ENCODE peak calls at places on chromosomes 1 and 21, in six cellular contexts. X is K562, H is ovary, Q is A549, K is tibial nerve, D is sigmoid colon. T is an unnamed sample.

GRCh38 chr1:219138747-219139146 is 34.9 kb upstream of the LYPLAL1 start:
- DNase-seq in X (no peak), H (no peak), Q (no peak), K (no peak), D (no peak), T (no peak)

GRCh38 chr1:240619901-240620621 is 8.1 kb upstream of the GREM2 start:
- DNase-seq in X (no peak), H (peak), Q (no peak), K (no peak), D (no peak), T (no peak)

GRCh38 chr1:107648071-107648470 is 316.9 kb downstream of the VAV3 start:
- DNase-seq in X (no peak), H (no peak), Q (peak), K (no peak), D (no peak), T (no peak)

GRCh38 chr1:33815061-33815460 is 48.8 kb upstream of the HMGB4 start:
- DNase-seq in X (no peak), H (no peak), Q (no peak), K (no peak), D (no peak), T (no peak)

GRCh38 chr1:219347843-219348475 is 174.3 kb downstream of the LYPLAL1 start:
- DNase-seq in X (no peak), H (peak), Q (no peak), K (peak), D (peak), T (peak)

GRCh38 chr1:220487297-220487820 is 40.6 kb upstream of the MARK1 start:
- DNase-seq in X (peak), H (no peak), Q (peak), K (no peak), D (no peak), T (no peak)

GRCh38 chr1:20368866-20369545 is 78.3 kb downstream of the VWA5B1 start:
- DNase-seq in X (no peak), H (no peak), Q (no peak), K (no peak), D (peak), T (no peak)

GRCh38 chr1:21294266-21295058 is 4.2 kb upstream of the ECE1 start:
- DNase-seq in X (no peak), H (no peak), Q (no peak), K (no peak), D (no peak), T (peak)

GRCh38 chr1:205374205-205375078 is 17.7 kb upstream of the KLHDC8A start:
- DNase-seq in X (no peak), H (no peak), Q (peak), K (no peak), D (no peak), T (no peak)

GRCh38 chr1:19313961-19314882 is 2.1 kb downstream of the SLC66A1 start:
- DNase-seq in X (no peak), H (no peak), Q (no peak), K (no peak), D (peak), T (no peak)

GRCh38 chr1:55696181-55696580 is 481.0 kb upstream of the USP24 start:
- DNase-seq in X (no peak), H (no peak), Q (no peak), K (peak), D (peak), T (no peak)

GRCh38 chr1:28646040-28646439 is 2.4 kb upstream of the RNU11 start:
- DNase-seq in X (peak), H (no peak), Q (no peak), K (no peak), D (peak), T (no peak)

GRCh38 chr1:162571696-162572095 is 10.2 kb downstream of the UAP1 start:
- DNase-seq in X (no peak), H (no peak), Q (no peak), K (no peak), D (no peak), T (no peak)

GRCh38 chr1:1910651-1911389 is 4.2 kb upstream of the CALML6 start:
- DNase-seq in X (no peak), H (peak), Q (no peak), K (no peak), D (peak), T (no peak)

GRCh38 chr1:53278294-53278693 is 40.0 kb upstream of the MAGOH start:
- DNase-seq in X (peak), H (peak), Q (peak), K (peak), D (peak), T (peak)

GRCh38 chr1:226403522-226404034 is 4.3 kb downstream of the PARP1 start:
- DNase-seq in X (peak), H (no peak), Q (no peak), K (no peak), D (no peak), T (no peak)

GRCh38 chr1:22508329-22508728 is 55.0 kb upstream of the EPHA8 start:
- DNase-seq in X (no peak), H (no peak), Q (no peak), K (no peak), D (no peak), T (no peak)

GRCh38 chr1:56466541-56466940 is 112.8 kb downstream of the PLPP3 start:
- DNase-seq in X (no peak), H (no peak), Q (no peak), K (no peak), D (no peak), T (no peak)

GRCh38 chr1:99816656-99817055 is 33.5 kb upstream of the AGL start:
- DNase-seq in X (no peak), H (no peak), Q (no peak), K (no peak), D (no peak), T (no peak)

GRCh38 chr1:175872588-175872987 is 129.2 kb upstream of the TNR start:
- DNase-seq in X (no peak), H (no peak), Q (no peak), K (no peak), D (no peak), T (no peak)

GRCh38 chr1:193069748-193070394 is 10.5 kb downstream of the RO60 start:
- DNase-seq in X (peak), H (no peak), Q (peak), K (no peak), D (no peak), T (no peak)

GRCh38 chr1:172917972-172918371 is 132.8 kb downstream of the TNFSF18 start:
- DNase-seq in X (no peak), H (no peak), Q (peak), K (no peak), D (no peak), T (no peak)

GRCh38 chr1:40318476-40318875 is 1.4 kb upstream of the COL9A2 start:
- DNase-seq in X (no peak), H (no peak), Q (no peak), K (no peak), D (no peak), T (no peak)

GRCh38 chr21:10521091-10521598 is at the start of gene TPTE:
- DNase-seq in X (no peak), H (no peak), Q (no peak), K (no peak), D (no peak), T (no peak)

GRCh38 chr1:95257758-95258157 is 23.7 kb downstream of the RWDD3 start:
- DNase-seq in X (peak), H (no peak), Q (no peak), K (no peak), D (no peak), T (no peak)

GRCh38 chr21:44919111-44919912 is 1.4 kb downstream of the ITGB2 start:
- DNase-seq in X (no peak), H (no peak), Q (no peak), K (no peak), D (no peak), T (no peak)

GRCh38 chr1:112033422-112034120 is 44.1 kb upstream of the KCND3 start:
- DNase-seq in X (no peak), H (no peak), Q (no peak), K (no peak), D (no peak), T (no peak)

GRCh38 chr1:169368406-169368769 is 393 bp downstream of the BLZF1 start:
- DNase-seq in X (peak), H (peak), Q (no peak), K (no peak), D (no peak), T (peak)

GRCh38 chr21:36879827-36880226 is 86.6 kb downstream of the HLCS start:
- DNase-seq in X (no peak), H (no peak), Q (no peak), K (no peak), D (no peak), T (no peak)

GRCh38 chr1:198681831-198682756 is 43.3 kb downstream of the PTPRC start:
- DNase-seq in X (peak), H (no peak), Q (no peak), K (peak), D (peak), T (peak)

GRCh38 chr1:12477936-12478611 is 139.9 kb downstream of the DHRS3 start:
- DNase-seq in X (peak), H (peak), Q (peak), K (peak), D (peak), T (peak)

GRCh38 chr1:209567788-209568187 is 15.7 kb upstream of the CAMK1G start:
- DNase-seq in X (no peak), H (no peak), Q (no peak), K (no peak), D (no peak), T (no peak)

GRCh38 chr21:39444406-39445145 is 1.0 kb downstream of the LCA5L start:
- DNase-seq in X (peak), H (peak), Q (no peak), K (no peak), D (no peak), T (no peak)

GRCh38 chr1:21192284-21192683 is 15.6 kb upstream of the EIF4G3 start:
- DNase-seq in X (no peak), H (no peak), Q (no peak), K (no peak), D (no peak), T (no peak)

GRCh38 chr21:29148535-29148934 is 18.1 kb downstream of the MAP3K7CL start:
- DNase-seq in X (no peak), H (no peak), Q (no peak), K (no peak), D (no peak), T (no peak)

GRCh38 chr1:208640295-208640694 is 396.1 kb upstream of the PLXNA2 start:
- DNase-seq in X (no peak), H (no peak), Q (no peak), K (no peak), D (no peak), T (no peak)

DNA sequence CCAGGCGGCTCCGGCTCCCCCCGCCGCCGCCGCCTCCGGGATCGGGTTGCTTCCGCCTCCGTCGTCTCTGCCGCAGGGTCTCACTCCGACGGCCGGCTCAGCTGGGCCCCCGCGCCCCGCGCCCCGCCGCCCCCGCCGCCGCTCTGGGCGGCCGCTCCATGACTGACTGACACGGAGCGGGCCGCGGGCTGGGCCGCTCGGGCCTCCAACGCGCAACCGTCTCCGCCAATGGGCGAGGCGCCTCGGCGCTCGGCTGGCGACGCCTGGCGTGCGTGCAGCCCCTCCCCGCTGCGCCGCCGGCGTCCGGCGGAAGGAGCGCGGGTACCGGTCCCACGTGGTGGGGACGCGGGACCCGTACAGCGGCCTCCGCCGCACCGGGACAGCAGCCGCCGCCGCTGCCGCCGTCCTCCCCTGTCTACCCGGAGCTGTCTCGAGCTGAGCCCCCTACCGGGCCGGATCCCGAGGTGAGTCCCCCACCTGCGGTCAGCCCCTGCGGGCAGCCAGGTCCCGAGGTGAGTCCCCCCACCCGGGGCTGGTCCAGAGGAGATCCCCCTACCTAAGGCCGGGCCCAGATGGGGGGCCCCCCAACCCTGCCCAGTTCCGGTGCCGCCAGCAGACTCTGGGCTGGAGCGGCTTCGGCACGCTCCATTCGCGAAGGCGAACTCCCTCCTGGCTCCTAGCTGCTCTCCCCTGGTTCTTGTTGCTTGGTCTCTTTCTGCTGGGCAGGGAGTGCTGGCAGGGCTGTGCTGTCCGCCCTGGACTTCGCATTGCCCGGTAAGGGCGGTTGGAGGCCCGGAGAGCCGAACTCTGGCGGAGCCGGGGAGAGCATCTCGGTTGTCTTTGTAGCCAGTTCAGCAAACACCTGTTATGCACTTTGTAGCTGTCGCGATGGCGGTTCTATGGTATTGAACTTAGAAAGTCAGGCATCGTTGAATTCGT is at the start of the genes TAF5L and URB2:
- DNase-seq in X (peak), H (peak), Q (peak), K (peak), D (peak), T (peak)
- TF ChIP-seq POLR2A in X (peak), H (no peak), Q (peak), K (no peak), D (no peak), T (no peak)

GRCh38 chr1:43546388-43547100 is 15.9 kb downstream of the PTPRF start:
- DNase-seq in X (no peak), H (no peak), Q (no peak), K (no peak), D (no peak), T (no peak)

GRCh38 chr1:43547538-43548072 is 16.9 kb downstream of the PTPRF start:
- DNase-seq in X (no peak), H (no peak), Q (no peak), K (no peak), D (no peak), T (no peak)

GRCh38 chr1:43545321-43545685 is 14.6 kb downstream of the PTPRF start:
- DNase-seq in X (no peak), H (no peak), Q (no peak), K (no peak), D (no peak), T (no peak)

GRCh38 chr1:43543567-43543966 is 12.9 kb downstream of the PTPRF start:
- DNase-seq in X (no peak), H (no peak), Q (no peak), K (no peak), D (no peak), T (no peak)

GRCh38 chr1:43545686-43546387 is 15.2 kb downstream of the PTPRF start:
- DNase-seq in X (peak), H (peak), Q (peak), K (peak), D (no peak), T (peak)
- TF ChIP-seq EP300 in X (no peak), H (no peak), Q (no peak), K (peak), D (no peak), T (no peak)

GRCh38 chr1:36306902-36307456 is 811 bp downstream of the SH3D21 start:
- DNase-seq in X (peak), H (peak), Q (peak), K (peak), D (peak), T (peak)
- TF ChIP-seq POLR2A in X (peak), H (peak), Q (peak), K (peak), D (no peak), T (no peak)

GRCh38 chr21:33403786-33404571 is 766 bp downstream of the IFNGR2 start:
- DNase-seq in X (peak), H (peak), Q (no peak), K (peak), D (peak), T (peak)

GRCh38 chr21:33403128-33403785 is at the start of gene IFNGR2:
- DNase-seq in X (peak), H (peak), Q (no peak), K (no peak), D (peak), T (peak)

GRCh38 chr21:33399821-33400220 is 3.4 kb upstream of the IFNGR2 start:
- DNase-seq in X (no peak), H (no peak), Q (no peak), K (no peak), D (no peak), T (no peak)

GRCh38 chr21:33401617-33401967 is 1.6 kb upstream of the IFNGR2 start:
- DNase-seq in X (no peak), H (no peak), Q (no peak), K (no peak), D (no peak), T (no peak)

DNA sequence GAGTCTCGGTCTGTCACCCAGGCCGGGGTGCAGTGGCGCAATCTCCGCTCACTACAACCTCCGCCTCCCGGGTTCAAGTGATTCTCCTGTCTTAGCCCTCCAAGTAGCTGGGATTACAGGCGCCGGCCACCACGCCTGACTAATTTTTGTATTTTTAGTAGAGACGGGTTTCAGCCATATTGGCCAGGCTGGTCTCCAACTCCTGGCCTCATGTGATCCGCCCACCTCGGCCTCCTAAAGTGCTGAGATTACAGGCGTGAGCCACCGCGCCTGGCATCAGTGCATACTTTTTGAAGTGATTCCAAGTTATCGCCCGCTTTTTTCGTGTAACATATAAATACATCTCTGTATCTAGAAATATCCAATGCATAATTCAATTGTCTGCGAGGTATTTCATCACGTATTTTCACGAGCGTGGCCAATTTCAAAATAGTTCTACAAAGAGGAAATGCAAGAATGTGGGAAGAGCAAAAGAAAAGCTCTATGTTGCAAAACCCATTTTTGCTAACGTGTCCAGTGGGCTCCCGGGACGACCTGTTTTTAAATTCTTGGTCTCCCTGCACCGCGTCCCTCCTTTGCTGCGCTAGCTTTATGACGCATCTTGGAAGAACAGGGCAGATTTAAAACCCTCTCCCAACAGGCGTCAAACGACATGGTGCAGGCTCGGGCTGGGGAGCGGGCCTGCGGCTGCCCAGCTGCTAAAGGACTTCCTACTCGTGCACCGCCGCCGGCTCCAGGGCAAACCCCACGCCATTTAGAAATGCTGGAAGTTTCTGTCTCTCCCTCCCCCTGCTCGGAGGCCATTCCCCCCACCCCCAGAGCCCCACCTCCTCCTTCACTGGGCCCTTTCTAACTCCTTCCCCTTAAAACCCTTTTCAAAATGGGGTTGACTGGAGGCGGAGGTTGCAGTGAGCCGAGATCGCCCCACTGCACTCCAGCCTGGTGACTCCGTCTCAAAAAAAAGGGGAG is 918 bp upstream of the IFNGR2 start:
- DNase-seq in X (no peak), H (peak), Q (no peak), K (peak), D (peak), T (peak)
- TF ChIP-seq EP300 in X (no peak), H (no peak), Q (no peak), K (peak), D (no peak), T (no peak)

DNA sequence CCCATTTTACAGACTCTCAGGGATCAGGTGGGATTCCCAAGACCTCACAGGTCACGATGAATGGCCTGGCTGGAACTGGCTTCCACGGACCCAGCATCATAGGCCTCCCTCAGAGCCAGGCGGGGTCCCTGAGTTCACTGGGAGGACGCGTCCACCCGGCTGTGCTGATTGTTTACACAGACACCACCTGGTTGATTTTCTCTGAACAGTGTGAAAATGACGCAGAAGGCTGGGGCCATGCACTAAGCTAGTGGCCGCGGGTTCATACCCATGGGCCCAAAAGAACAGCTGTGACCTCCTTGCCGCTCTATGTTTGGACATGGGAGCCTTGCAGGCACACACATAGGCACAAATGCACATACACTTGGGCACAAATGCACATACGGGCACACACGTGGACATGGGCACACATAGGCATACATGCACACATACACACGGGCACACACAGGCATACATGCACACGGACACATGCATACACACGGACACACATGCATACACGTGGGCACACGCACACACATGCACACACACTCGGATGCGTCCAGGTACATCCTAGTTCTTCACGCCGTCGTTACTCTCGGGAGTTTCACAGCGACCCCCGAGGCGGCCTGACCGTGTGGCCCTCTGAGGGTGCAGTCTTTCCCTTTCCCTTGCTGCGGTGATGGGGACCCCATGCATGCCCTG is 23.2 kb downstream of the CSTB start:
- DNase-seq in X (no peak), H (peak), Q (no peak), K (no peak), D (no peak), T (no peak)
- TF ChIP-seq POLR2A in X (no peak), H (no peak), Q (no peak), K (no peak), D (no peak), T (no peak)

GRCh38 chr1:117654485-117655219 is 48.8 kb downstream of the TENT5C start:
- DNase-seq in X (no peak), H (no peak), Q (no peak), K (no peak), D (no peak), T (no peak)
- TF ChIP-seq EP300 in X (no peak), H (no peak), Q (no peak), K (no peak), D (no peak), T (no peak)

T was measured in stomach.